ENCODE peak calls at places on chromosomes 5 and 9, in six cellular contexts. P is progenitor cell of endocrine pancreas; T is stimulated activated CD4-positive, alpha-beta T cell treated with anti-CD3 and anti-CD28 coated beads, Interleukin-4, amount 100 ng/mL, for 48 hours; L is AG09319; J is left cardiac atrium; D is fibroblast of lung. O is an unnamed sample.
A peak's percentile ranks its signal among the peaks of the same experiment; 100 is the strongest.

GRCh38 chr9:5453004-5453403 is 2.7 kb downstream of the CD274 start:
- DNase-seq in J (no peak), L (no peak), D (no peak), P (no peak), T (no peak), O (no peak)

GRCh38 chr5:179304466-179304865 is 40.8 kb downstream of the ADAMTS2 start:
- DNase-seq in T (no peak), D (peak; percentile 98), J (no peak), L (peak; percentile 83), P (no peak), O (peak; percentile 88)

GRCh38 chr9:133737774-133738038 is 446 bp downstream of the SARDH start:
- DNase-seq in L (no peak), D (no peak), P (no peak), J (no peak), T (no peak), O (no peak)

GRCh38 chr9:131078427-131079366 is 17.6 kb upstream of the AIF1L start:
- DNase-seq in T (no peak), L (no peak), J (no peak), P (no peak), D (no peak), O (peak; percentile 58)

GRCh38 chr5:168176941-168177340 is 114.5 kb upstream of the WWC1 start:
- DNase-seq in J (no peak), P (no peak), D (no peak), T (no peak), L (no peak), O (no peak)

GRCh38 chr5:2306711-2307110 is 424.0 kb upstream of the IRX4 start:
- DNase-seq in T (no peak), L (no peak), P (no peak), D (no peak), J (no peak), O (no peak)

GRCh38 chr9:7315746-7316457 is 483.7 kb downstream of the DMAC1 start:
- DNase-seq in T (no peak), J (no peak), L (no peak), P (no peak), D (peak; percentile 70), O (no peak)

GRCh38 chr5:141557681-141558136 is 61.1 kb downstream of the DIAPH1 start:
- DNase-seq in J (peak; percentile 90), P (peak; percentile 55), D (peak; percentile 99), L (peak; percentile 99), T (peak; percentile 63), O (peak; percentile 66)

GRCh38 chr5:78647411-78647818 is 1.2 kb downstream of the LHFPL2 start:
- DNase-seq in P (no peak), T (no peak), D (peak; percentile 53), L (no peak), J (no peak), O (peak; percentile 87)

GRCh38 chr9:107720511-107720910 is 230.9 kb upstream of the KLF4 start:
- DNase-seq in D (no peak), T (no peak), P (no peak), L (no peak), J (no peak), O (no peak)

GRCh38 chr5:84242286-84242685 is 142.4 kb downstream of the EDIL3 start:
- DNase-seq in D (peak; percentile 47), P (no peak), J (no peak), T (no peak), L (no peak), O (peak; percentile 86)

GRCh38 chr5:141637693-141638419 is 1.1 kb downstream of the RELL2 start:
- DNase-seq in J (peak; percentile 75), D (peak; percentile 54), P (peak; percentile 62), T (peak; percentile 39), L (no peak), O (peak; percentile 91)

GRCh38 chr9:33263131-33263935 is 1.2 kb downstream of the BAG1 start:
- DNase-seq in D (peak; percentile 34), L (no peak), T (no peak), P (no peak), J (no peak), O (peak; percentile 79)

GRCh38 chr9:104977580-104977979 is 49.6 kb upstream of the ABCA1 start:
- DNase-seq in J (no peak), T (no peak), P (no peak), L (no peak), D (no peak), O (no peak)

GRCh38 chr9:127455299-127455992 is 4.1 kb downstream of the LRSAM1 start:
- DNase-seq in P (no peak), J (no peak), L (no peak), T (no peak), D (no peak), O (peak; percentile 71)

GRCh38 chr5:158716668-158717067 is 383.0 kb downstream of the EBF1 start:
- DNase-seq in T (no peak), P (no peak), L (no peak), D (no peak), J (no peak), O (no peak)

GRCh38 chr5:67178085-67178484 is 18.5 kb downstream of the CD180 start:
- DNase-seq in D (no peak), T (no peak), J (no peak), P (no peak), L (no peak), O (no peak)

GRCh38 chr5:142408536-142409252 is 83.9 kb upstream of the SPRY4 start:
- DNase-seq in J (no peak), D (no peak), L (no peak), T (no peak), P (no peak), O (no peak)

GRCh38 chr9:137167752-137168574 is 1.9 kb downstream of the LRRC26 start:
- DNase-seq in L (no peak), D (peak; percentile 39), P (no peak), J (peak; percentile 50), T (no peak), O (peak; percentile 88)